ENCODE peak calls at places on chromosomes 6 and 20, in seven cellular contexts. L is adrenal gland, I is upper lobe of right lung, C is neural crest cell, N is GM10248, K is progenitor cell of endocrine pancreas, E is IMR-90. D is an unnamed sample.

GRCh38 chr6:135423649-135424128 is 73.9 kb downstream of the AHI1 start:
- DNase-seq in L (peak), I (no peak), C (no peak), N (peak), K (no peak), E (peak), D (no peak)

GRCh38 chr6:129233458-129234134 is 350.7 kb downstream of the LAMA2 start:
- DNase-seq in L (no peak), I (no peak), C (no peak), N (no peak), K (no peak), E (no peak), D (no peak)

GRCh38 chr20:39800111-39800510 is 838.0 kb downstream of the DHX35 start:
- DNase-seq in L (peak), I (no peak), C (no peak), N (peak), K (no peak), E (peak), D (no peak)

GRCh38 chr6:95923518-95923917 is 92.3 kb upstream of the FUT9 start:
- DNase-seq in L (no peak), I (no peak), C (no peak), N (peak), K (no peak), E (no peak), D (no peak)

GRCh38 chr6:121806116-121806515 is 370.7 kb downstream of the GJA1 start:
- DNase-seq in L (no peak), I (no peak), C (no peak), N (no peak), K (no peak), E (no peak), D (no peak)

GRCh38 chr6:69622924-69623323 is 173.9 kb downstream of the LMBRD1 start:
- DNase-seq in L (no peak), I (no peak), C (no peak), N (no peak), K (no peak), E (no peak), D (no peak)

GRCh38 chr20:42027746-42028268 is 409.6 kb upstream of the CHD6 start:
- DNase-seq in L (no peak), I (no peak), C (no peak), N (no peak), K (no peak), E (no peak), D (no peak)

GRCh38 chr6:4905858-4906257 is 98.0 kb downstream of the RPP40 start:
- DNase-seq in L (no peak), I (no peak), C (no peak), N (no peak), K (no peak), E (no peak), D (no peak)

GRCh38 chr6:157724138-157724537 is 98.9 kb upstream of the SNX9 start:
- DNase-seq in L (no peak), I (no peak), C (no peak), N (no peak), K (no peak), E (no peak), D (no peak)

GRCh38 chr20:36440370-36441026 is 100.8 kb upstream of the MYL9 start:
- DNase-seq in L (no peak), I (no peak), C (no peak), N (no peak), K (no peak), E (no peak), D (no peak)

GRCh38 chr6:84967389-84967788 is 203.0 kb upstream of the TBX18 start:
- DNase-seq in L (peak), I (no peak), C (peak), N (peak), K (no peak), E (peak), D (no peak)

GRCh38 chr6:3176562-3177355 is 19.4 kb upstream of the TUBB2A start:
- DNase-seq in L (peak), I (no peak), C (no peak), N (no peak), K (no peak), E (peak), D (no peak)

GRCh38 chr6:149766156-149766768 is 16.7 kb downstream of the PCMT1 start:
- DNase-seq in L (no peak), I (no peak), C (no peak), N (no peak), K (no peak), E (peak), D (no peak)

GRCh38 chr6:125753218-125753936 is 3.9 kb downstream of the HEY2 start:
- DNase-seq in L (no peak), I (no peak), C (no peak), N (no peak), K (no peak), E (peak), D (no peak)
- TF ChIP-seq CTCF in L (peak), I (peak), C (peak), N (peak), K (peak), E (peak), D (no peak)

DNA sequence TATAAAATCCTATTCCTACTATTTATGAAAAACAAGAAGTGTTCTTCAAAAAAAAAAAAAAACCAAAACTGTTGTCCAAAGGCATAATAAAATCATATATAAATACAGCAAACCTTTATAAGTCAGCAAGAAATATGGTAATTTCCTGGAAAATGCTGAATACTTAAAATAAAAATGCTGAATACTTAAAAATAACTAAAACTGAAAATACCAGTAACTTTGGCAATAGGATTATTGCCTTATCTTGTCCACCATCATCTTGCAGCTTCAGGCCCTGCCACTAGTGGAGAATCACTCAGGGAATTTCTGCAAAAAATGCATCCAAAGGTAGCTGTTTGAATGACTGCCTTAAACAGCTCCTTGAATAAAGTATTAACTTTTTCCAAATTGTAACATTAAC is 24.5 kb downstream of the CCNC start:
- DNase-seq in L (no peak), I (no peak), C (no peak), N (no peak), K (no peak), E (no peak), D (no peak)
- TF ChIP-seq CTCF in L (no peak), I (no peak), C (peak), N (no peak), K (no peak), E (no peak), D (no peak)

DNA sequence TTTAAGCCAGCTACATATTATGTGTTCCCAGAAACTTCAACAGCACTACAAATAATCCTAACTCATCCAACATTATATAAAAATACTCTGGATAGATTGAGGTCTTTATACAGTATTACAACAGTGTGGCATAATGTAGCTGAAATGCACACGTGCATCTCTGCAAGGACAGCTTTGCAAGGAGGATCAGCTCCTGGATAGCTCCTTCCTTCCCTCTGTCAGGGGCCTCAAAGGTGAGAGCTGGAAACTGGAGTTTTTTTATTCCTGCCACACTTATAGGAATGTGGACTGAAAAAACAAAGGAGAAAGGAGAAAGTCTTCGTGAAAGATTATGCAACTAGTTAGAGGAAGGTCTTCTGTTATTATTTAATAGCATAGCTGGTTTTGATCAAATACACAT is 53.1 kb downstream of the PLG start:
- DNase-seq in L (no peak), I (no peak), C (no peak), N (no peak), K (no peak), E (no peak), D (no peak)
- TF ChIP-seq CTCF in L (no peak), I (no peak), C (no peak), N (no peak), K (no peak), E (no peak), D (no peak)

GRCh38 chr6:142913036-142913510 is 31.9 kb downstream of the HIVEP2 start:
- DNase-seq in L (no peak), I (no peak), C (no peak), N (peak), K (no peak), E (no peak), D (no peak)

GRCh38 chr6:142915129-142915697 is 29.8 kb downstream of the HIVEP2 start:
- DNase-seq in L (no peak), I (no peak), C (no peak), N (no peak), K (no peak), E (no peak), D (no peak)

GRCh38 chr6:142912125-142912524 is 32.9 kb downstream of the HIVEP2 start:
- DNase-seq in L (no peak), I (no peak), C (no peak), N (no peak), K (no peak), E (no peak), D (no peak)

GRCh38 chr6:142914371-142914770 is 30.6 kb downstream of the HIVEP2 start:
- DNase-seq in L (no peak), I (no peak), C (no peak), N (no peak), K (no peak), E (no peak), D (no peak)

DNA sequence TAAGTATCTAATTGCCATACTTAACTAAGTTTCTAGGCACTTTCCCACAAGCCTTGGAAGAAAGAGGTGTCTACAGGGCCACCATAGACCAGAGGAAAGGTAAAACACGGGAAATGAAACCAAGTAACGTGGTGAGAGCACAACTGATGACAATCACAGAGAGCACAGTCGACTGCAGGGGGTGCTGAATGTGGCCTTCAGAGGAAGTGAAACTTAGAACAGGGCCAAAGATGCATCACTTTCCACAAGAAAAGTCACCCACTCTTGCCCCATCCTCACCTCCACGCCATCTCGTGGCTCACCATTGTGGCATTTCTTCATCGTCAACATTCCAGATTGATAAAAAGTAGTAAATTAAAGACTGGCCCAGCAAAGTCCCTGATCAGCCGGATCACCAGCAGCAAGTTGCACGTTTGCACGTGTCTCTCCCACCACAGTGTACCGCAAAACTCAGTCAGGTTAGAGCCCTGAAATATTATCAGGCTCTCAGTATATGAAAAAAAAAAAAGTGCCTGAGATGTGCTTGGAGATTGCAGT is 31.4 kb downstream of the HIVEP2 start:
- DNase-seq in L (no peak), I (peak), C (no peak), N (peak), K (no peak), E (no peak), D (peak)
- TF ChIP-seq CTCF in L (no peak), I (no peak), C (no peak), N (peak), K (no peak), E (no peak), D (no peak)

GRCh38 chr20:50099565-50099991 is 13.4 kb downstream of the UBE2V1 start:
- DNase-seq in L (no peak), I (no peak), C (no peak), N (no peak), K (no peak), E (no peak), D (no peak)
- TF ChIP-seq CTCF in L (no peak), I (no peak), C (no peak), N (no peak), K (no peak), E (no peak), D (no peak)

GRCh38 chr6:75065524-75065923 is 140.3 kb downstream of the COL12A1 start:
- DNase-seq in L (no peak), I (no peak), C (no peak), N (no peak), K (no peak), E (peak), D (no peak)
- TF ChIP-seq CTCF in L (no peak), I (no peak), C (no peak), N (no peak), K (no peak), E (peak), D (no peak)

GRCh38 chr20:37543828-37544227 is 16.2 kb upstream of the BLCAP start:
- DNase-seq in L (no peak), I (no peak), C (no peak), N (no peak), K (no peak), E (peak), D (no peak)
- TF ChIP-seq CTCF in L (peak), I (no peak), C (peak), N (no peak), K (peak), E (peak), D (no peak)

GRCh38 chr6:18598865-18599264 is 211.7 kb downstream of the RNF144B start:
- DNase-seq in L (no peak), I (no peak), C (no peak), N (no peak), K (no peak), E (no peak), D (no peak)

GRCh38 chr6:18600236-18600635 is 213.1 kb downstream of the RNF144B start:
- DNase-seq in L (no peak), I (no peak), C (peak), N (no peak), K (no peak), E (no peak), D (no peak)

GRCh38 chr6:18601515-18602035 is 214.4 kb downstream of the RNF144B start:
- DNase-seq in L (no peak), I (no peak), C (no peak), N (no peak), K (no peak), E (no peak), D (no peak)

GRCh38 chr6:18595774-18596528 is 208.8 kb downstream of the RNF144B start:
- DNase-seq in L (peak), I (no peak), C (peak), N (peak), K (peak), E (peak), D (no peak)

GRCh38 chr6:18596529-18596835 is 209.3 kb downstream of the RNF144B start:
- DNase-seq in L (no peak), I (no peak), C (no peak), N (no peak), K (no peak), E (no peak), D (no peak)
- TF ChIP-seq CTCF in L (no peak), I (no peak), C (no peak), N (no peak), K (no peak), E (no peak), D (no peak)